ENCODE peak calls at places on chromosomes 11 and 22, in five cellular contexts. T is fibroblast of pulmonary artery; V is endodermal cell; B is effector memory CD4-positive, alpha-beta T cell; O is BJ. D is an unnamed sample.

GRCh38 chr11:14248577-14248976 is 110.4 kb downstream of the RRAS2 start:
- DNase-seq in T (no peak), V (peak; percentile 88), B (no peak), O (no peak), D (no peak)

GRCh38 chr11:86547727-86548126 is 124.7 kb downstream of the ME3 start:
- DNase-seq in T (peak; percentile 31), V (no peak), B (no peak), O (no peak), D (no peak)

GRCh38 chr11:62555464-62556092 is 9.0 kb upstream of the AHNAK start:
- DNase-seq in T (no peak), V (no peak), B (peak; percentile 67), O (no peak), D (no peak)

GRCh38 chr11:131922220-131922619 is 551.8 kb downstream of the NTM start:
- DNase-seq in T (no peak), V (no peak), B (no peak), O (no peak), D (no peak)

GRCh38 chr11:102640946-102641345 is 15.8 kb upstream of the MMP20 start:
- DNase-seq in T (no peak), V (peak; percentile 53), B (no peak), O (no peak), D (no peak)

GRCh38 chr22:26981111-26981510 is 323.7 kb downstream of the MIAT start:
- DNase-seq in T (no peak), V (no peak), B (no peak), O (no peak), D (no peak)

GRCh38 chr11:12667646-12668045 is 6.6 kb upstream of the TEAD1 start:
- DNase-seq in T (no peak), V (no peak), B (no peak), O (no peak), D (no peak)

GRCh38 chr22:47199261-47199948 is 437.0 kb downstream of the TBC1D22A start:
- DNase-seq in T (no peak), V (peak; percentile 41), B (no peak), O (no peak), D (no peak)

GRCh38 chr11:67357831-67358555 is 4.6 kb upstream of the POLD4 start:
- DNase-seq in T (peak; percentile 49), V (no peak), B (no peak), O (no peak), D (no peak)

GRCh38 chr22:44026066-44026629 is 2.0 kb downstream of the PARVB start:
- DNase-seq in T (no peak), V (no peak), B (no peak), O (no peak), D (no peak)

GRCh38 chr11:27064086-27064485 is 23.5 kb downstream of the BBOX1 start:
- DNase-seq in T (no peak), V (no peak), B (no peak), O (no peak), D (no peak)

GRCh38 chr22:23693979-23694680 is 3.3 kb downstream of the RGL4 start:
- DNase-seq in T (no peak), V (no peak), B (no peak), O (no peak), D (no peak)

GRCh38 chr11:2708151-2708581 is 8.4 kb upstream of the KCNQ1OT1 start:
- DNase-seq in T (no peak), V (no peak), B (no peak), O (no peak), D (no peak)

GRCh38 chr11:110362916-110363574 is 66.6 kb upstream of the RDX start:
- DNase-seq in T (peak; percentile 54), V (peak; percentile 58), B (no peak), O (no peak), D (no peak)

GRCh38 chr11:71530602-71531001 is 3.5 kb downstream of the KRTAP5-7 start:
- DNase-seq in T (no peak), V (peak; percentile 20), B (no peak), O (no peak), D (no peak)

GRCh38 chr11:78995166-78995565 is 420.5 kb upstream of the NARS2 start:
- DNase-seq in T (no peak), V (no peak), B (no peak), O (no peak), D (no peak)

GRCh38 chr11:122746050-122746478 is 90.5 kb downstream of the UBASH3B start:
- DNase-seq in T (no peak), V (no peak), B (no peak), O (no peak), D (no peak)

GRCh38 chr22:50627914-50628542 is at the start of gene ARSA:
- DNase-seq in T (peak; percentile 83), V (peak; percentile 93), B (peak; percentile 72), O (no peak), D (peak; percentile 38)

GRCh38 chr11:126114486-126115252 is 52.0 kb upstream of the CDON start:
- DNase-seq in T (no peak), V (peak; percentile 41), B (no peak), O (no peak), D (no peak)

GRCh38 chr11:126011220-126011619 is 51.4 kb downstream of the CDON start:
- DNase-seq in T (no peak), V (no peak), B (no peak), O (no peak), D (no peak)

GRCh38 chr11:110121204-110121603 is 28.0 kb downstream of the ZC3H12C start:
- DNase-seq in T (peak; percentile 83), V (no peak), B (no peak), O (no peak), D (peak; percentile 70)

GRCh38 chr11:128157423-128158298 is 429.7 kb downstream of the ETS1 start:
- DNase-seq in T (peak; percentile 89), V (peak; percentile 81), B (peak; percentile 23), O (peak; percentile 21), D (peak; percentile 73)

GRCh38 chr11:129643031-129643721 is 172.5 kb upstream of the TMEM45B start:
- DNase-seq in T (peak; percentile 23), V (no peak), B (no peak), O (peak; percentile 22), D (no peak)

GRCh38 chr11:100681064-100681502 is 6.0 kb upstream of the ARHGAP42 start:
- DNase-seq in T (peak; percentile 8), V (peak; percentile 68), B (no peak), O (no peak), D (no peak)

GRCh38 chr11:29279716-29280115 is 737.1 kb downstream of the KCNA4 start:
- DNase-seq in T (no peak), V (no peak), B (no peak), O (no peak), D (no peak)

GRCh38 chr11:29280452-29280851 is 736.4 kb downstream of the KCNA4 start:
- DNase-seq in T (peak; percentile 29), V (no peak), B (no peak), O (no peak), D (no peak)

GRCh38 chr11:29282088-29282487 is 734.7 kb downstream of the KCNA4 start:
- DNase-seq in T (peak; percentile 88), V (no peak), B (no peak), O (peak; percentile 73), D (peak; percentile 96)
- H3K4me3 ChIP-seq in T (no peak overlapping the region), V (no peak overlapping the region), B (no peak overlapping the region), O (no peak overlapping the region), D (no peak overlapping the region)

DNA sequence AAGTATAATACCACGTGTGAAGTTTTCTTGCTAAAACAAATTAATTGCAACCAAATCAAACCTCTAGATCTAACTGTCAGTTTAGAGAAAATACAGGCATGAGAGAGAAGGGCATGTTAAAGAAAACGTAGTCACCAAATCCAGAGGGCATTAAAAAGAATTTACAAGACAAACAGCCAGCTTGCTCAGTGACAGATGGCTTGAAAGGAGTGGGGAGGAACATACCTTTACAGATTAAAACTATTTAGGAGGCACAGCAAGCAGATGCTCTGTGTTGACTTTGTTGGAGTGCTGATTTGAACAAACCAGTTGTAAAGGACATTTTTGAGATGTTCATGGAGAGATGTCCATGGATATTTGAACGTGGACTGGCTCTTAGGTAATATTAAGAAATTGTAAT is 96.9 kb downstream of the ATXN10 start:
- DNase-seq in T (no peak), V (no peak), B (no peak), O (no peak), D (no peak)
- H3K4me3 ChIP-seq in T (no peak overlapping the region), V (no peak overlapping the region), B (no peak overlapping the region), O (no peak overlapping the region), D (no peak overlapping the region)

DNA sequence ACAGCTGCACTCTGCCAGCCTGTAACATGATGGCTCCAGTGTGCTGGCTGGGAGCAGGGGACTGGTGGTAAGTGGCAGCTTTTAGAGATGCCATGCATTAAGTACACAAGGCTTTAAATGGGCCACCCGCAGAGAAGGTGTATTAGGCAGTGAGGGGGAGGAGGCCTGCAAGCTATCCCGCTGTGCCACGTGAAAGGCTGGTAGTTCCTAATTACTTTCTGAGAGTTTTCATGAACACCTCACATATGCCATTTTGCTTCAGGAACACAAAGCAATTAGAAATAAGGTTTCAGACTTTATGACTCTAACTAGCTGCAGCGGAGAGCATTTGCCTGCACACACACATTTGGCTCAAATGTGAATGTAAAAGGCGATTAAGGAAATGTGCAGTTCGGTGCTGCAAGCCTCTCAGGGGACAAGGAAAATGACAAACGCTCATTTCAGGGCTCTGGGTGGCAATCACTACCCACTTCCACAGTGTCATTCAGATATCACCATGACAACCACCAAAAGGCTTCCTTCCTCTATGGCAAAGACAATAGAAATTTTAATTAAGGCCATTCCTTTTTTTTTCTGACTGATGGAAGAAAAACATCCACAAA is 116.7 kb downstream of the PLEKHA7 start:
- DNase-seq in T (no peak), V (peak; percentile 91), B (no peak), O (no peak), D (no peak)
- H3K4me3 ChIP-seq in T (no peak overlapping the region), V (peak overlapping the region; percentile 61), B (no peak overlapping the region), O (no peak overlapping the region), D (no peak overlapping the region)

DNA sequence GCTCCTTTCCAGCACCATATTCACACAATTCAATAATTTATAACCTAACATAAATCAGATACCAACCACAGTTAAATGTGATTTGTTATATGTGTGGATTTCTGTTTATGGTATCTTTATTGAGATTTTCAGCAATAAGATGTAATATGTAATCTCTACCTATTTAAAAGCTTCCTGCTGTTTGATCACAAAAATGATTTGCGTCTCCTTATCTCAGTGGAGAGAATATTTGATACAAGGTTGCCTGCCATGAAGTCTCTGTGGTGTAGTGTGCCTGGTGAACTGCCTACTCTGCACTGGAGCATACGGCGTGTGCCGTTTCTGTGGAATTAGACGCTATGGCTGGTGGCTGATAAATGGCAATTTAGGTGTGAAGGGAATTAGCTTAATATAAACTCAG is 741.1 kb downstream of the NELL1 start:
- DNase-seq in T (no peak), V (no peak), B (no peak), O (no peak), D (no peak)
- H3K4me3 ChIP-seq in T (no peak overlapping the region), V (no peak overlapping the region), B (no peak overlapping the region), O (no peak overlapping the region), D (no peak overlapping the region)